ENCODE peak calls at places on chromosomes 7 and 10, in ten cellular contexts. One of them, this sample, is unnamed.

GRCh38 chr10:98087309-98087708 is 47.1 kb upstream of the R3HCC1L start:
- DNase-seq in sigmoid colon: no peak
- DNase-seq in pancreas: no peak
- DNase-seq in CD8-positive, alpha-beta T cell: no peak
- DNase-seq in AG04450: no peak
- DNase-seq in foreskin fibroblast: peak; percentile 1
- DNase-seq in nephron progenitor cell: no peak
- DNase-seq in left ventricle myocardium inferior: no peak
- DNase-seq in cardiac fibroblast: no peak
- DNase-seq in natural killer cell: no peak
- DNase-seq in this sample: no peak

GRCh38 chr7:130394421-130395188 is 14.3 kb downstream of the CPA1 start:
- DNase-seq in sigmoid colon: no peak
- DNase-seq in pancreas: no peak
- DNase-seq in CD8-positive, alpha-beta T cell: peak; percentile 31
- DNase-seq in AG04450: no peak
- DNase-seq in foreskin fibroblast: no peak
- DNase-seq in nephron progenitor cell: no peak
- DNase-seq in left ventricle myocardium inferior: no peak
- DNase-seq in cardiac fibroblast: no peak
- DNase-seq in natural killer cell: no peak
- DNase-seq in this sample: no peak

GRCh38 chr10:80462277-80462985 is 8.3 kb downstream of the TSPAN14 start:
- DNase-seq in sigmoid colon: peak; percentile 71
- DNase-seq in pancreas: peak; percentile 13
- DNase-seq in CD8-positive, alpha-beta T cell: no peak
- DNase-seq in AG04450: no peak
- DNase-seq in foreskin fibroblast: peak; percentile 54
- DNase-seq in nephron progenitor cell: no peak
- DNase-seq in left ventricle myocardium inferior: no peak
- DNase-seq in cardiac fibroblast: peak; percentile 65
- DNase-seq in natural killer cell: no peak
- DNase-seq in this sample: no peak

GRCh38 chr7:16514271-16514670 is 12.4 kb upstream of the LRRC72 start:
- DNase-seq in sigmoid colon: no peak
- DNase-seq in pancreas: no peak
- DNase-seq in CD8-positive, alpha-beta T cell: no peak
- DNase-seq in AG04450: no peak
- DNase-seq in foreskin fibroblast: no peak
- DNase-seq in nephron progenitor cell: no peak
- DNase-seq in left ventricle myocardium inferior: no peak
- DNase-seq in cardiac fibroblast: no peak
- DNase-seq in natural killer cell: no peak
- DNase-seq in this sample: no peak

GRCh38 chr10:104234934-104235333 is 2.8 kb upstream of the CFAP43 start:
- DNase-seq in sigmoid colon: no peak
- DNase-seq in pancreas: no peak
- DNase-seq in CD8-positive, alpha-beta T cell: no peak
- DNase-seq in AG04450: no peak
- DNase-seq in foreskin fibroblast: no peak
- DNase-seq in nephron progenitor cell: no peak
- DNase-seq in left ventricle myocardium inferior: no peak
- DNase-seq in cardiac fibroblast: no peak
- DNase-seq in natural killer cell: no peak
- DNase-seq in this sample: no peak

GRCh38 chr10:86252573-86252972 is 114.0 kb downstream of the GRID1 start:
- DNase-seq in sigmoid colon: no peak
- DNase-seq in pancreas: no peak
- DNase-seq in CD8-positive, alpha-beta T cell: no peak
- DNase-seq in AG04450: no peak
- DNase-seq in foreskin fibroblast: no peak
- DNase-seq in nephron progenitor cell: no peak
- DNase-seq in left ventricle myocardium inferior: no peak
- DNase-seq in cardiac fibroblast: no peak
- DNase-seq in natural killer cell: no peak
- DNase-seq in this sample: no peak

GRCh38 chr7:115822380-115822779 is 208.2 kb downstream of the TFEC start:
- DNase-seq in sigmoid colon: no peak
- DNase-seq in pancreas: no peak
- DNase-seq in CD8-positive, alpha-beta T cell: no peak
- DNase-seq in AG04450: no peak
- DNase-seq in foreskin fibroblast: no peak
- DNase-seq in nephron progenitor cell: no peak
- DNase-seq in left ventricle myocardium inferior: no peak
- DNase-seq in cardiac fibroblast: no peak
- DNase-seq in natural killer cell: no peak
- DNase-seq in this sample: no peak

GRCh38 chr10:14244147-14244546 is 86.6 kb downstream of the FRMD4A start:
- DNase-seq in sigmoid colon: no peak
- DNase-seq in pancreas: no peak
- DNase-seq in CD8-positive, alpha-beta T cell: no peak
- DNase-seq in AG04450: no peak
- DNase-seq in foreskin fibroblast: no peak
- DNase-seq in nephron progenitor cell: no peak
- DNase-seq in left ventricle myocardium inferior: no peak
- DNase-seq in cardiac fibroblast: no peak
- DNase-seq in natural killer cell: no peak
- DNase-seq in this sample: no peak

GRCh38 chr7:121752706-121753105 is 120.3 kb upstream of the PTPRZ1 start:
- DNase-seq in sigmoid colon: no peak
- DNase-seq in pancreas: no peak
- DNase-seq in CD8-positive, alpha-beta T cell: no peak
- DNase-seq in AG04450: no peak
- DNase-seq in foreskin fibroblast: no peak
- DNase-seq in nephron progenitor cell: no peak
- DNase-seq in left ventricle myocardium inferior: no peak
- DNase-seq in cardiac fibroblast: peak; percentile 39
- DNase-seq in natural killer cell: no peak
- DNase-seq in this sample: no peak

GRCh38 chr10:95289921-95290421 is 832 bp downstream of the PDLIM1 start:
- DNase-seq in sigmoid colon: no peak
- DNase-seq in pancreas: no peak
- DNase-seq in CD8-positive, alpha-beta T cell: no peak
- DNase-seq in AG04450: no peak
- DNase-seq in foreskin fibroblast: no peak
- DNase-seq in nephron progenitor cell: no peak
- DNase-seq in left ventricle myocardium inferior: no peak
- DNase-seq in cardiac fibroblast: no peak
- DNase-seq in natural killer cell: no peak
- DNase-seq in this sample: no peak

GRCh38 chr10:1121311-1121970 is 65.3 kb downstream of the WDR37 start:
- DNase-seq in sigmoid colon: no peak
- DNase-seq in pancreas: no peak
- DNase-seq in CD8-positive, alpha-beta T cell: no peak
- DNase-seq in AG04450: no peak
- DNase-seq in foreskin fibroblast: no peak
- DNase-seq in nephron progenitor cell: peak; percentile 49
- DNase-seq in left ventricle myocardium inferior: no peak
- DNase-seq in cardiac fibroblast: no peak
- DNase-seq in natural killer cell: no peak
- DNase-seq in this sample: no peak

GRCh38 chr7:22417349-22417748 is 60.4 kb upstream of the RAPGEF5 start:
- DNase-seq in sigmoid colon: no peak
- DNase-seq in pancreas: no peak
- DNase-seq in CD8-positive, alpha-beta T cell: no peak
- DNase-seq in AG04450: no peak
- DNase-seq in foreskin fibroblast: no peak
- DNase-seq in nephron progenitor cell: no peak
- DNase-seq in left ventricle myocardium inferior: no peak
- DNase-seq in cardiac fibroblast: no peak
- DNase-seq in natural killer cell: no peak
- DNase-seq in this sample: no peak

GRCh38 chr10:31630866-31631567 is 297.6 kb downstream of the ARHGAP12 start:
- DNase-seq in sigmoid colon: peak; percentile 66
- DNase-seq in pancreas: no peak
- DNase-seq in CD8-positive, alpha-beta T cell: no peak
- DNase-seq in AG04450: no peak
- DNase-seq in foreskin fibroblast: no peak
- DNase-seq in nephron progenitor cell: no peak
- DNase-seq in left ventricle myocardium inferior: no peak
- DNase-seq in cardiac fibroblast: peak; percentile 73
- DNase-seq in natural killer cell: no peak
- DNase-seq in this sample: no peak

GRCh38 chr10:13555884-13556529 is 27.2 kb upstream of the BEND7 start:
- DNase-seq in sigmoid colon: no peak
- DNase-seq in pancreas: peak; percentile 45
- DNase-seq in CD8-positive, alpha-beta T cell: no peak
- DNase-seq in AG04450: no peak
- DNase-seq in foreskin fibroblast: no peak
- DNase-seq in nephron progenitor cell: peak; percentile 48
- DNase-seq in left ventricle myocardium inferior: no peak
- DNase-seq in cardiac fibroblast: no peak
- DNase-seq in natural killer cell: no peak
- DNase-seq in this sample: no peak

DNA sequence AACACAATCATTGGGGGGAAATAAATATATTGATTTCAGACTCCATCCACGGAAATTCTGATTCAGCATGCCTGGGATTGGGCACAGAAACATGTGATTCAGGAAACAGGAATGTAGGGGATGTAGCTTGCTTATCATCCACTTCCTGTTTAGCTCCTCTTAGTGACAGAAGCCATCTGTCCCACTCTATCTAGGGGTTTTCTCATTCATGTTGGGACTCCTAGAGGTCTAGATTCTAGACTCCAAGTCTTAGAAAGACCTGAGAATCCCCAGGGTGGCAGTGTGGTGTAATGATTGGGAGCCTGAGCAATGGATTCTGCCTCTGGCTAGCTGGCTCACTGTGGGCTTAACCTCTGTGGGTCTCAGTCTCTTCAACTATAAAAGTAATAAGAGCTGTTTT is 67.9 kb downstream of the CDK1 start:
- DNase-seq in sigmoid colon: no peak
- DNase-seq in pancreas: no peak
- DNase-seq in CD8-positive, alpha-beta T cell: no peak
- DNase-seq in AG04450: peak; percentile 41
- DNase-seq in foreskin fibroblast: peak; percentile 10
- DNase-seq in nephron progenitor cell: no peak
- DNase-seq in left ventricle myocardium inferior: no peak
- DNase-seq in cardiac fibroblast: peak; percentile 64
- DNase-seq in natural killer cell: no peak
- DNase-seq in this sample: no peak
- TF ChIP-seq CTCF in sigmoid colon: no peak
- TF ChIP-seq CTCF in pancreas: no peak
- TF ChIP-seq CTCF in CD8-positive, alpha-beta T cell: no peak
- TF ChIP-seq CTCF in AG04450: peak; percentile 8
- TF ChIP-seq CTCF in foreskin fibroblast: no peak
- TF ChIP-seq CTCF in nephron progenitor cell: no peak
- TF ChIP-seq CTCF in left ventricle myocardium inferior: peak; percentile 25
- TF ChIP-seq CTCF in cardiac fibroblast: no peak
- TF ChIP-seq CTCF in natural killer cell: no peak
- TF ChIP-seq CTCF in this sample: no peak

GRCh38 chr7:92447239-92448184 is at the start of gene GATAD1:
- DNase-seq in sigmoid colon: peak; percentile 96
- DNase-seq in pancreas: peak; percentile 96
- DNase-seq in CD8-positive, alpha-beta T cell: peak; percentile 67
- DNase-seq in AG04450: peak; percentile 81
- DNase-seq in foreskin fibroblast: peak; percentile 89
- DNase-seq in nephron progenitor cell: peak; percentile 91
- DNase-seq in left ventricle myocardium inferior: peak; percentile 90
- DNase-seq in cardiac fibroblast: peak; percentile 95
- DNase-seq in natural killer cell: peak; percentile 80
- DNase-seq in this sample: peak; percentile 74

GRCh38 chr7:92451645-92452044 is 4.4 kb downstream of the GATAD1 start:
- DNase-seq in sigmoid colon: no peak
- DNase-seq in pancreas: no peak
- DNase-seq in CD8-positive, alpha-beta T cell: no peak
- DNase-seq in AG04450: no peak
- DNase-seq in foreskin fibroblast: no peak
- DNase-seq in nephron progenitor cell: no peak
- DNase-seq in left ventricle myocardium inferior: no peak
- DNase-seq in cardiac fibroblast: no peak
- DNase-seq in natural killer cell: no peak
- DNase-seq in this sample: no peak

GRCh38 chr7:92446869-92447238 is 428 bp upstream of the GATAD1 start:
- DNase-seq in sigmoid colon: peak; percentile 63
- DNase-seq in pancreas: no peak
- DNase-seq in CD8-positive, alpha-beta T cell: no peak
- DNase-seq in AG04450: no peak
- DNase-seq in foreskin fibroblast: no peak
- DNase-seq in nephron progenitor cell: no peak
- DNase-seq in left ventricle myocardium inferior: no peak
- DNase-seq in cardiac fibroblast: no peak
- DNase-seq in natural killer cell: no peak
- DNase-seq in this sample: peak; percentile 19

DNA sequence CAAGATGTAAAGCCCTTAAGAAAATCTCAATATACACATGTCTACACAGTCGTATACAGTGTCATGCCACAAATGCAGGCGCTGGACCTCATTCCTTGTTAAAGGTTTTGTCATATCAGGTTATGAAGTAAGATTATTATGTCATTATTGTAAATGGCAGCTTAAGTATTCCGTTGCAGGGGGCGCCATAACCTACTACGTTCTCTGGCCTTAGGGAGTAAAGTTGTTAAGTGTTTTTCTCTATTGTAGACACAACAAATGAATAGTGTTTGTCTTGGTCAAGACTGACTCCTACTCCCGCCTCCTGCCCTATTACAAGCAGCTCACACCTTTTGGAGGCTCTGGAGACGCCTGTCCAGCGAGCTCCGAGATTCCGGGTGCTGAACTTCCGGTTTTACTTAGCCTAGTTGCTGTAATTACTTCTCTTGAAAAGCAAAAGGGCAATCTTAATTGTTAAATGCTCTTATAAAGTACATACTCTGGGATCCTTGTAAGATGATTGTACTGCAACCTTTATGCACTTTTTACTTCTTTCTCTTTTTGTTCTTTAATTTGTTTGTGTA is 984 bp downstream of the GATAD1 start:
- DNase-seq in sigmoid colon: peak; percentile 74
- DNase-seq in pancreas: no peak
- DNase-seq in CD8-positive, alpha-beta T cell: peak; percentile 44
- DNase-seq in AG04450: no peak
- DNase-seq in foreskin fibroblast: peak; percentile 26
- DNase-seq in nephron progenitor cell: peak; percentile 14
- DNase-seq in left ventricle myocardium inferior: peak; percentile 22
- DNase-seq in cardiac fibroblast: peak; percentile 65
- DNase-seq in natural killer cell: peak; percentile 44
- DNase-seq in this sample: peak; percentile 29
- TF ChIP-seq CTCF in sigmoid colon: peak; percentile 18
- TF ChIP-seq CTCF in pancreas: no peak
- TF ChIP-seq CTCF in CD8-positive, alpha-beta T cell: peak; percentile 51
- TF ChIP-seq CTCF in AG04450: peak; percentile 58
- TF ChIP-seq CTCF in foreskin fibroblast: peak; percentile 41
- TF ChIP-seq CTCF in nephron progenitor cell: no peak
- TF ChIP-seq CTCF in left ventricle myocardium inferior: peak; percentile 47
- TF ChIP-seq CTCF in cardiac fibroblast: peak; percentile 46
- TF ChIP-seq CTCF in natural killer cell: peak; percentile 31
- TF ChIP-seq CTCF in this sample: no peak

GRCh38 chr10:48242160-48242904 is 32.2 kb downstream of the FRMPD2 start:
- DNase-seq in sigmoid colon: peak; percentile 32
- DNase-seq in pancreas: no peak
- DNase-seq in CD8-positive, alpha-beta T cell: no peak
- DNase-seq in AG04450: no peak
- DNase-seq in foreskin fibroblast: no peak
- DNase-seq in nephron progenitor cell: no peak
- DNase-seq in left ventricle myocardium inferior: no peak
- DNase-seq in cardiac fibroblast: no peak
- DNase-seq in natural killer cell: no peak
- DNase-seq in this sample: no peak
- TF ChIP-seq CTCF in sigmoid colon: no peak
- TF ChIP-seq CTCF in pancreas: no peak
- TF ChIP-seq CTCF in CD8-positive, alpha-beta T cell: no peak
- TF ChIP-seq CTCF in AG04450: no peak
- TF ChIP-seq CTCF in foreskin fibroblast: no peak
- TF ChIP-seq CTCF in nephron progenitor cell: no peak
- TF ChIP-seq CTCF in left ventricle myocardium inferior: no peak
- TF ChIP-seq CTCF in cardiac fibroblast: no peak
- TF ChIP-seq CTCF in natural killer cell: no peak
- TF ChIP-seq CTCF in this sample: no peak

GRCh38 chr10:113665352-113665751 is 1.5 kb upstream of the NRAP start:
- DNase-seq in sigmoid colon: no peak
- DNase-seq in pancreas: no peak
- DNase-seq in CD8-positive, alpha-beta T cell: no peak
- DNase-seq in AG04450: no peak
- DNase-seq in foreskin fibroblast: no peak
- DNase-seq in nephron progenitor cell: no peak
- DNase-seq in left ventricle myocardium inferior: no peak
- DNase-seq in cardiac fibroblast: no peak
- DNase-seq in natural killer cell: no peak
- DNase-seq in this sample: no peak
- TF ChIP-seq CTCF in sigmoid colon: no peak
- TF ChIP-seq CTCF in pancreas: no peak
- TF ChIP-seq CTCF in CD8-positive, alpha-beta T cell: no peak
- TF ChIP-seq CTCF in AG04450: no peak
- TF ChIP-seq CTCF in foreskin fibroblast: no peak
- TF ChIP-seq CTCF in nephron progenitor cell: no peak
- TF ChIP-seq CTCF in left ventricle myocardium inferior: no peak
- TF ChIP-seq CTCF in cardiac fibroblast: no peak
- TF ChIP-seq CTCF in natural killer cell: no peak
- TF ChIP-seq CTCF in this sample: no peak

This sample was measured in activated B cell treated with CpG ODN at 0.5 μM for 24 hours.